ENCODE peak calls at places on chromosomes 16 and 17, in eight cellular contexts. K is lung microvascular endothelial cell, L is progenitor cell of endocrine pancreas, S is KBM-7, P is H54, V is aorta, X is cardiac muscle cell, Y is HEK293T. D is an unnamed sample.

GRCh38 chr16:56812884-56813283 is 52.1 kb upstream of the SLC12A3 start:
- DNase-seq in K (peak; percentile 40), L (no peak), S (no peak), P (no peak), V (no peak), X (peak; percentile 54), Y (no peak), D (no peak)

GRCh38 chr16:12311309-12311708 is 334.8 kb downstream of the SNX29 start:
- DNase-seq in K (no peak), L (no peak), S (no peak), P (no peak), V (no peak), X (peak; percentile 13), Y (no peak), D (no peak)

GRCh38 chr16:84047206-84047605 is 4.6 kb upstream of the SLC38A8 start:
- DNase-seq in K (no peak), L (no peak), S (no peak), P (no peak), V (peak; percentile 24), X (no peak), Y (no peak), D (no peak)

GRCh38 chr17:33674685-33675084 is 381.6 kb upstream of the ASIC2 start:
- DNase-seq in K (peak; percentile 70), L (peak; percentile 45), S (peak; percentile 65), P (peak; percentile 29), V (peak; percentile 53), X (peak; percentile 63), Y (peak; percentile 51), D (no peak)

GRCh38 chr17:46056800-46057304 is 57.8 kb downstream of the STH start:
- DNase-seq in K (no peak), L (no peak), S (no peak), P (no peak), V (no peak), X (peak; percentile 81), Y (no peak), D (no peak)

GRCh38 chr17:56973520-56973919 is 4.4 kb upstream of the SCPEP1 start:
- DNase-seq in K (no peak), L (no peak), S (no peak), P (no peak), V (no peak), X (no peak), Y (no peak), D (no peak)

GRCh38 chr17:79504181-79504605 is 106.7 kb downstream of the RBFOX3 start:
- DNase-seq in K (no peak), L (no peak), S (no peak), P (no peak), V (no peak), X (no peak), Y (no peak), D (no peak)

GRCh38 chr16:29815032-29815721 is 775 bp upstream of the PAGR1 start:
- DNase-seq in K (no peak), L (no peak), S (peak; percentile 18), P (no peak), V (peak; percentile 66), X (peak; percentile 23), Y (no peak), D (no peak)

GRCh38 chr16:84484579-84485254 is 19.7 kb downstream of the MEAK7 start:
- DNase-seq in K (peak; percentile 83), L (peak; percentile 47), S (peak; percentile 45), P (no peak), V (no peak), X (peak; percentile 78), Y (peak; percentile 66), D (no peak)

GRCh38 chr17:45852535-45853297 is 8.0 kb downstream of the SPPL2C start:
- DNase-seq in K (peak; percentile 75), L (peak; percentile 57), S (peak; percentile 60), P (peak; percentile 74), V (peak; percentile 50), X (peak; percentile 69), Y (peak; percentile 73), D (no peak)

GRCh38 chr16:82965808-82966207 is 339.0 kb downstream of the CDH13 start:
- DNase-seq in K (no peak), L (no peak), S (no peak), P (no peak), V (no peak), X (no peak), Y (no peak), D (no peak)

GRCh38 chr16:66857437-66857836 is 13.2 kb downstream of the CA7 start:
- DNase-seq in K (no peak), L (no peak), S (no peak), P (no peak), V (no peak), X (no peak), Y (no peak), D (no peak)

GRCh38 chr17:19573075-19573474 is 39.4 kb downstream of the SLC47A1 start:
- DNase-seq in K (no peak), L (no peak), S (no peak), P (no peak), V (no peak), X (peak; percentile 8), Y (no peak), D (no peak)

GRCh38 chr16:76157629-76158028 is 119.6 kb upstream of the CNTNAP4 start:
- DNase-seq in K (no peak), L (no peak), S (no peak), P (no peak), V (no peak), X (no peak), Y (peak; percentile 5), D (no peak)

GRCh38 chr16:51708861-51709260 is 557.8 kb upstream of the SALL1 start:
- DNase-seq in K (no peak), L (no peak), S (no peak), P (no peak), V (no peak), X (no peak), Y (no peak), D (no peak)

GRCh38 chr16:20301840-20302239 is 25.5 kb downstream of the GP2 start:
- DNase-seq in K (no peak), L (no peak), S (no peak), P (no peak), V (no peak), X (no peak), Y (no peak), D (no peak)

GRCh38 chr17:63760771-63761539 is 12.4 kb downstream of the CCDC47 start:
- DNase-seq in K (no peak), L (no peak), S (no peak), P (no peak), V (no peak), X (no peak), Y (no peak), D (no peak)